ENCODE peak calls at places on chromosomes 12 and 14, in five cellular contexts. One of them, this sample, is unnamed.

GRCh38 chr12:51864701-51865469 is 16.4 kb upstream of the FIGNL2 start:
- DNase-seq in CD8-positive, alpha-beta T cell: no peak
- DNase-seq in lung: no peak
- DNase-seq in Caco-2: no peak
- DNase-seq in fibroblast of lung: no peak
- DNase-seq in this sample: no peak

GRCh38 chr14:60657609-60657983 is 8.3 kb upstream of the SIX1 start:
- DNase-seq in CD8-positive, alpha-beta T cell: no peak
- DNase-seq in lung: no peak
- DNase-seq in Caco-2: no peak
- DNase-seq in fibroblast of lung: no peak
- DNase-seq in this sample: no peak

GRCh38 chr14:62283837-62284236 is 521.6 kb downstream of the SNAPC1 start:
- DNase-seq in CD8-positive, alpha-beta T cell: no peak
- DNase-seq in lung: no peak
- DNase-seq in Caco-2: no peak
- DNase-seq in fibroblast of lung: no peak
- DNase-seq in this sample: no peak

GRCh38 chr12:107903377-107904061 is 129.0 kb downstream of the ASCL4 start:
- DNase-seq in CD8-positive, alpha-beta T cell: no peak
- DNase-seq in lung: peak; percentile 77
- DNase-seq in Caco-2: peak; percentile 93
- DNase-seq in fibroblast of lung: no peak
- DNase-seq in this sample: no peak

GRCh38 chr12:29072631-29073030 is 76.4 kb upstream of the FAR2 start:
- DNase-seq in CD8-positive, alpha-beta T cell: no peak
- DNase-seq in lung: no peak
- DNase-seq in Caco-2: no peak
- DNase-seq in fibroblast of lung: no peak
- DNase-seq in this sample: no peak

GRCh38 chr12:50589650-50590435 is 85.1 kb downstream of the DIP2B start:
- DNase-seq in CD8-positive, alpha-beta T cell: no peak
- DNase-seq in lung: no peak
- DNase-seq in Caco-2: no peak
- DNase-seq in fibroblast of lung: peak; percentile 48
- DNase-seq in this sample: no peak

GRCh38 chr12:49917126-49917787 is 13.6 kb upstream of the FAIM2 start:
- DNase-seq in CD8-positive, alpha-beta T cell: no peak
- DNase-seq in lung: no peak
- DNase-seq in Caco-2: no peak
- DNase-seq in fibroblast of lung: no peak
- DNase-seq in this sample: no peak

GRCh38 chr14:83568141-83568540 is 1961.8 kb upstream of the FLRT2 start:
- DNase-seq in CD8-positive, alpha-beta T cell: no peak
- DNase-seq in lung: no peak
- DNase-seq in Caco-2: no peak
- DNase-seq in fibroblast of lung: peak; percentile 76
- DNase-seq in this sample: no peak

GRCh38 chr12:108129017-108129812 is at the start of gene WSCD2:
- DNase-seq in CD8-positive, alpha-beta T cell: no peak
- DNase-seq in lung: no peak
- DNase-seq in Caco-2: peak; percentile 82
- DNase-seq in fibroblast of lung: no peak
- DNase-seq in this sample: no peak

GRCh38 chr12:124481257-124481750 is 86.1 kb downstream of the NCOR2 start:
- DNase-seq in CD8-positive, alpha-beta T cell: no peak
- DNase-seq in lung: no peak
- DNase-seq in Caco-2: no peak
- DNase-seq in fibroblast of lung: no peak
- DNase-seq in this sample: no peak

GRCh38 chr14:85423889-85424288 is 106.1 kb upstream of the FLRT2 start:
- DNase-seq in CD8-positive, alpha-beta T cell: no peak
- DNase-seq in lung: no peak
- DNase-seq in Caco-2: no peak
- DNase-seq in fibroblast of lung: no peak
- DNase-seq in this sample: no peak

GRCh38 chr14:50272498-50272897 is 39.5 kb downstream of the L2HGDH start:
- DNase-seq in CD8-positive, alpha-beta T cell: no peak
- DNase-seq in lung: no peak
- DNase-seq in Caco-2: no peak
- DNase-seq in fibroblast of lung: no peak
- DNase-seq in this sample: no peak

GRCh38 chr14:32311294-32312009 is 17.6 kb upstream of the AKAP6 start:
- DNase-seq in CD8-positive, alpha-beta T cell: no peak
- DNase-seq in lung: no peak
- DNase-seq in Caco-2: no peak
- DNase-seq in fibroblast of lung: no peak
- DNase-seq in this sample: no peak

GRCh38 chr12:26239508-26240328 is 44.3 kb downstream of the SSPN start:
- DNase-seq in CD8-positive, alpha-beta T cell: no peak
- DNase-seq in lung: no peak
- DNase-seq in Caco-2: no peak
- DNase-seq in fibroblast of lung: peak; percentile 57
- DNase-seq in this sample: no peak

GRCh38 chr12:123905319-123905925 is 67.2 kb downstream of the CCDC92 start:
- DNase-seq in CD8-positive, alpha-beta T cell: peak; percentile 79
- DNase-seq in lung: peak; percentile 76
- DNase-seq in Caco-2: peak; percentile 64
- DNase-seq in fibroblast of lung: peak; percentile 86
- DNase-seq in this sample: peak; percentile 64

GRCh38 chr12:96061323-96061722 is 25.9 kb upstream of the LTA4H start:
- DNase-seq in CD8-positive, alpha-beta T cell: no peak
- DNase-seq in lung: no peak
- DNase-seq in Caco-2: no peak
- DNase-seq in fibroblast of lung: no peak
- DNase-seq in this sample: no peak

GRCh38 chr12:11991604-11992003 is 79.1 kb upstream of the BCL2L14 start:
- DNase-seq in CD8-positive, alpha-beta T cell: no peak
- DNase-seq in lung: no peak
- DNase-seq in Caco-2: no peak
- DNase-seq in fibroblast of lung: no peak
- DNase-seq in this sample: no peak

GRCh38 chr12:97921957-97922722 is 459.5 kb downstream of the RMST start:
- DNase-seq in CD8-positive, alpha-beta T cell: no peak
- DNase-seq in lung: no peak
- DNase-seq in Caco-2: no peak
- DNase-seq in fibroblast of lung: peak; percentile 96
- DNase-seq in this sample: no peak

GRCh38 chr14:35159742-35160409 is 37.5 kb downstream of the PRORP start:
- DNase-seq in CD8-positive, alpha-beta T cell: no peak
- DNase-seq in lung: no peak
- DNase-seq in Caco-2: peak; percentile 21
- DNase-seq in fibroblast of lung: peak; percentile 89
- DNase-seq in this sample: no peak

GRCh38 chr14:63896278-63896720 is 43.5 kb downstream of the SYNE2 start:
- DNase-seq in CD8-positive, alpha-beta T cell: no peak
- DNase-seq in lung: peak; percentile 63
- DNase-seq in Caco-2: no peak
- DNase-seq in fibroblast of lung: peak; percentile 91
- DNase-seq in this sample: no peak

GRCh38 chr12:108457006-108457733 is 57.9 kb upstream of the FICD start:
- DNase-seq in CD8-positive, alpha-beta T cell: no peak
- DNase-seq in lung: no peak
- DNase-seq in Caco-2: peak; percentile 62
- DNase-seq in fibroblast of lung: peak; percentile 36
- DNase-seq in this sample: peak; percentile 3

GRCh38 chr12:109221277-109221931 is 87.7 kb downstream of the FOXN4 start:
- DNase-seq in CD8-positive, alpha-beta T cell: no peak
- DNase-seq in lung: no peak
- DNase-seq in Caco-2: no peak
- DNase-seq in fibroblast of lung: no peak
- DNase-seq in this sample: no peak

GRCh38 chr12:123139926-123140674 is 10.8 kb downstream of the PITPNM2 start:
- DNase-seq in CD8-positive, alpha-beta T cell: no peak
- DNase-seq in lung: no peak
- DNase-seq in Caco-2: peak; percentile 67
- DNase-seq in fibroblast of lung: peak; percentile 30
- DNase-seq in this sample: no peak

GRCh38 chr12:93563807-93564538 is 8.5 kb upstream of the SOCS2 start:
- DNase-seq in CD8-positive, alpha-beta T cell: no peak
- DNase-seq in lung: peak; percentile 58
- DNase-seq in Caco-2: peak; percentile 82
- DNase-seq in fibroblast of lung: peak; percentile 55
- DNase-seq in this sample: no peak

GRCh38 chr12:82608706-82609105 is 78.0 kb upstream of the TMTC2 start:
- DNase-seq in CD8-positive, alpha-beta T cell: no peak
- DNase-seq in lung: no peak
- DNase-seq in Caco-2: no peak
- DNase-seq in fibroblast of lung: peak; percentile 4
- DNase-seq in this sample: no peak

GRCh38 chr12:3595721-3596120 is 104.7 kb downstream of the PRMT8 start:
- DNase-seq in CD8-positive, alpha-beta T cell: no peak
- DNase-seq in lung: no peak
- DNase-seq in Caco-2: no peak
- DNase-seq in fibroblast of lung: no peak
- DNase-seq in this sample: no peak

GRCh38 chr14:98131406-98131805 is 1140.6 kb downstream of the BCL11B start:
- DNase-seq in CD8-positive, alpha-beta T cell: no peak
- DNase-seq in lung: no peak
- DNase-seq in Caco-2: no peak
- DNase-seq in fibroblast of lung: no peak
- DNase-seq in this sample: no peak

GRCh38 chr12:116172224-116172849 is 105.2 kb downstream of the MED13L start:
- DNase-seq in CD8-positive, alpha-beta T cell: no peak
- DNase-seq in lung: no peak
- DNase-seq in Caco-2: no peak
- DNase-seq in fibroblast of lung: no peak
- DNase-seq in this sample: no peak

GRCh38 chr12:65121049-65121955 is at the start of gene WIF1:
- DNase-seq in CD8-positive, alpha-beta T cell: no peak
- DNase-seq in lung: peak; percentile 74
- DNase-seq in Caco-2: no peak
- DNase-seq in fibroblast of lung: peak; percentile 2
- DNase-seq in this sample: peak; percentile 1

GRCh38 chr12:98594050-98594853 is 766 bp downstream of the SLC25A3 start:
- DNase-seq in CD8-positive, alpha-beta T cell: no peak
- DNase-seq in lung: peak; percentile 33
- DNase-seq in Caco-2: peak; percentile 24
- DNase-seq in fibroblast of lung: peak; percentile 38
- DNase-seq in this sample: no peak

GRCh38 chr12:7093892-7094291 is 1.6 kb upstream of the C1R start:
- DNase-seq in CD8-positive, alpha-beta T cell: no peak
- DNase-seq in lung: no peak
- DNase-seq in Caco-2: no peak
- DNase-seq in fibroblast of lung: no peak
- DNase-seq in this sample: no peak

GRCh38 chr14:105005929-105006830 is 14.7 kb downstream of the CDCA4 start:
- DNase-seq in CD8-positive, alpha-beta T cell: no peak
- DNase-seq in lung: no peak
- DNase-seq in Caco-2: no peak
- DNase-seq in fibroblast of lung: no peak
- DNase-seq in this sample: no peak
- H3K36me3 ChIP-seq in CD8-positive, alpha-beta T cell: peaks cover 16% of the 10 kb centered on the region
- H3K36me3 ChIP-seq in lung: peaks cover 14% of the 10 kb centered on the region
- H3K36me3 ChIP-seq in Caco-2: peaks cover 1% of the 10 kb centered on the region
- H3K36me3 ChIP-seq in fibroblast of lung: peaks cover 8% of the 10 kb centered on the region
- H3K36me3 ChIP-seq in this sample: peaks cover 17% of the 10 kb centered on the region

DNA sequence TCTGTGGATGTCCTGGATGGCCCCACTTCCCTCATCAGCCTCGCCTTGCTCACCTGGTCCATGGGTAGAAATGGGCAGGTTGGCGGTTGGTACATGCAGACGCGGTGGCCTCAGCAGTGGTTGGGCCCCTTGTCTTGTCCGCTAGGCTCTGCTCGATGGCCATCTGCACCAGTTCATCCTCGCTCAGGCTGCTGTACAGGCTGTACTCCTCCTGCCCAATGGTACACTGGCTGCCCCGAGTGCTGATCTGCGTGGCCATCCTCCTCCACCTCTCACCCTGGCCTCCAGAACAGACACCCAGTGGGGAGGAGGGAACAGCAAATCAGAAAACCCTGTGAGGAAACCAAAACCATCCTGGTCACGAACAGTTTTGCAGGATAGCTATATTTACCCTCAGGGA is 12.1 kb downstream of the ASB2 start:
- DNase-seq in CD8-positive, alpha-beta T cell: no peak
- DNase-seq in lung: no peak
- DNase-seq in Caco-2: no peak
- DNase-seq in fibroblast of lung: no peak
- DNase-seq in this sample: no peak
- H3K4me1 ChIP-seq in CD8-positive, alpha-beta T cell: peaks cover 49% of the 10 kb centered on the region
- H3K4me1 ChIP-seq in lung: no peaks in the 10 kb centered on the region
- H3K4me1 ChIP-seq in Caco-2: peaks cover 29% of the 10 kb centered on the region
- H3K4me1 ChIP-seq in fibroblast of lung: peaks cover 8% of the 10 kb centered on the region
- H3K4me1 ChIP-seq in this sample: peaks cover 57% of the 10 kb centered on the region

DNA sequence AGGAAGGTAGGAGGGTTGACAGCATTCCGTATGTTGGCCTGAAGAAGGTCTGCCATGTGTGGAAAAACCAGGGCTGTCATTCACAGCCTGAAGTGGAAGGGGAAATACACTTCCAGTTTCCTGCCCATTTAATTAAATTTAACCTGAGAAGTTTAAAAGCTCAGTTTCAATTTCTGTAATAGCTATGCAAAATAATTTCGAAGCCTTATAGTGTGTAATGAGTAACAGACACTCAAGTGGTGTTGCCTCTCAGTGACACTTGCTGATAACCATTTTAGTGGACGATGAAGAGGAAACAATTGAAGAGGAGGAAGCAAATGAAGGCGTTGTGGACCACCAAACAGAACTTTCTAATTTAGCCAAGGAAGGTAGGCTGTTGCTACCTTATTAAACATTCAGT is 44.8 kb downstream of the EP400 start:
- DNase-seq in CD8-positive, alpha-beta T cell: no peak
- DNase-seq in lung: no peak
- DNase-seq in Caco-2: no peak
- DNase-seq in fibroblast of lung: no peak
- DNase-seq in this sample: no peak
- H3K36me3 ChIP-seq in CD8-positive, alpha-beta T cell: peaks cover 56% of the 10 kb centered on the region
- H3K36me3 ChIP-seq in lung: peaks cover 40% of the 10 kb centered on the region
- H3K36me3 ChIP-seq in Caco-2: peaks cover 2% of the 10 kb centered on the region
- H3K36me3 ChIP-seq in fibroblast of lung: peaks cover 9% of the 10 kb centered on the region
- H3K36me3 ChIP-seq in this sample: peaks cover 34% of the 10 kb centered on the region

GRCh38 chr12:92551210-92551609 is 151.6 kb upstream of the PLEKHG7 start:
- DNase-seq in CD8-positive, alpha-beta T cell: no peak
- DNase-seq in lung: no peak
- DNase-seq in Caco-2: no peak
- DNase-seq in fibroblast of lung: no peak
- DNase-seq in this sample: no peak

GRCh38 chr12:92550661-92551060 is 152.1 kb upstream of the PLEKHG7 start:
- DNase-seq in CD8-positive, alpha-beta T cell: no peak
- DNase-seq in lung: no peak
- DNase-seq in Caco-2: no peak
- DNase-seq in fibroblast of lung: no peak
- DNase-seq in this sample: no peak

GRCh38 chr12:92552412-92553108 is 150.2 kb upstream of the PLEKHG7 start:
- DNase-seq in CD8-positive, alpha-beta T cell: no peak
- DNase-seq in lung: no peak
- DNase-seq in Caco-2: no peak
- DNase-seq in fibroblast of lung: no peak
- DNase-seq in this sample: no peak

GRCh38 chr12:92551853-92552397 is 150.9 kb upstream of the PLEKHG7 start:
- DNase-seq in CD8-positive, alpha-beta T cell: no peak
- DNase-seq in lung: no peak
- DNase-seq in Caco-2: no peak
- DNase-seq in fibroblast of lung: no peak
- DNase-seq in this sample: no peak

GRCh38 chr12:92550234-92550633 is 152.6 kb upstream of the PLEKHG7 start:
- DNase-seq in CD8-positive, alpha-beta T cell: no peak
- DNase-seq in lung: no peak
- DNase-seq in Caco-2: no peak
- DNase-seq in fibroblast of lung: no peak
- DNase-seq in this sample: no peak
- H3K4me1 ChIP-seq in CD8-positive, alpha-beta T cell: peaks cover 6% of the 10 kb centered on the region
- H3K4me1 ChIP-seq in lung: peaks cover 16% of the 10 kb centered on the region
- H3K4me1 ChIP-seq in Caco-2: peaks cover 29% of the 10 kb centered on the region
- H3K4me1 ChIP-seq in fibroblast of lung: no peaks in the 10 kb centered on the region
- H3K4me1 ChIP-seq in this sample: peaks cover 10% of the 10 kb centered on the region

This sample was measured in CD8-positive, alpha-beta memory T cell.